ENCODE peak calls at places on chromosomes 3 and 15, in four cellular contexts. D is K562, H is HepG2, N is WTC11. Q is an unnamed sample.

GRCh38 chr15:94327356-94327936 is 96.1 kb downstream of the MCTP2 start:
- DNase-seq in D (peak), H (peak), N (no peak), Q (peak)

GRCh38 chr15:73231661-73232443 is 136.9 kb downstream of the HCN4 start:
- DNase-seq in D (no peak), H (no peak), N (no peak), Q (no peak)

GRCh38 chr15:70140543-70141375 is 43.0 kb upstream of the TLE3 start:
- DNase-seq in D (no peak), H (peak), N (peak), Q (no peak)

GRCh38 chr3:94896994-94897393 is 834.1 kb downstream of the NSUN3 start:
- DNase-seq in D (no peak), H (no peak), N (no peak), Q (no peak)

GRCh38 chr3:14439501-14440167 is 37.2 kb downstream of the SLC6A6 start:
- DNase-seq in D (peak), H (no peak), N (no peak), Q (peak)

GRCh38 chr3:197468866-197469382 is 86.8 kb downstream of the BDH1 start:
- DNase-seq in D (no peak), H (peak), N (no peak), Q (no peak)

GRCh38 chr3:38605981-38606380 is 43.5 kb downstream of the SCN5A start:
- DNase-seq in D (no peak), H (no peak), N (no peak), Q (no peak)

GRCh38 chr15:39666671-39667070 is 85.8 kb downstream of the THBS1 start:
- DNase-seq in D (no peak), H (no peak), N (no peak), Q (no peak)

GRCh38 chr3:164572436-164572835 is 505.9 kb downstream of the SI start:
- DNase-seq in D (no peak), H (no peak), N (no peak), Q (no peak)

GRCh38 chr3:8839607-8840325 is 70.4 kb upstream of the OXTR start:
- DNase-seq in D (no peak), H (no peak), N (no peak), Q (no peak)

GRCh38 chr3:44421280-44421679 is 56.2 kb downstream of the ZNF445 start:
- DNase-seq in D (no peak), H (no peak), N (no peak), Q (no peak)

GRCh38 chr15:54289590-54290136 is 311.4 kb downstream of the UNC13C start:
- DNase-seq in D (no peak), H (no peak), N (no peak), Q (no peak)

GRCh38 chr15:85642693-85643058 is 152.0 kb downstream of the KLHL25 start:
- DNase-seq in D (no peak), H (no peak), N (no peak), Q (no peak)

GRCh38 chr3:129052675-129053074 is 7.9 kb upstream of the GP9 start:
- DNase-seq in D (no peak), H (no peak), N (no peak), Q (no peak)

DNA sequence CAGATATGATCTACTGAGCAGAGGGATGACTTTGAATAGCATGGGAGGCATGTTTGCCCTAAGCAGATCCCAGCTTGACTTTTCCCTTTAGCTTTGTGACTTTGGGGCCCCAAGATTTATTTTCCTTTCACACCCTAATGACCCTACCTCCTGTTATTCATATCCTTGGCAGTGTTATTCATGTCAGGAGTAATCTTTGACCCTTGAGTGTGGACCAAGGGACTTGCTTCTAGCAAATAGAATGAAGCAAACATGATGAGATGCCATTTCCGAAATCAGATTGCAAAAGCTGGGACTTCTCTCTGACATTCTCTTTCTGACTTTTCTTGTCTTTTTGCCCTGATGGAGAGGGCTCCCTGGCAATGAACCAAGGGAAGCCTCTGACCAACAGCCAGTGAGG is 415.4 kb upstream of the PROK2 start:
- DNase-seq in D (no peak), H (no peak), N (no peak), Q (no peak)
- TF ChIP-seq ELF4 in D (no peak), H (no peak), N (no peak), Q (no peak)

DNA sequence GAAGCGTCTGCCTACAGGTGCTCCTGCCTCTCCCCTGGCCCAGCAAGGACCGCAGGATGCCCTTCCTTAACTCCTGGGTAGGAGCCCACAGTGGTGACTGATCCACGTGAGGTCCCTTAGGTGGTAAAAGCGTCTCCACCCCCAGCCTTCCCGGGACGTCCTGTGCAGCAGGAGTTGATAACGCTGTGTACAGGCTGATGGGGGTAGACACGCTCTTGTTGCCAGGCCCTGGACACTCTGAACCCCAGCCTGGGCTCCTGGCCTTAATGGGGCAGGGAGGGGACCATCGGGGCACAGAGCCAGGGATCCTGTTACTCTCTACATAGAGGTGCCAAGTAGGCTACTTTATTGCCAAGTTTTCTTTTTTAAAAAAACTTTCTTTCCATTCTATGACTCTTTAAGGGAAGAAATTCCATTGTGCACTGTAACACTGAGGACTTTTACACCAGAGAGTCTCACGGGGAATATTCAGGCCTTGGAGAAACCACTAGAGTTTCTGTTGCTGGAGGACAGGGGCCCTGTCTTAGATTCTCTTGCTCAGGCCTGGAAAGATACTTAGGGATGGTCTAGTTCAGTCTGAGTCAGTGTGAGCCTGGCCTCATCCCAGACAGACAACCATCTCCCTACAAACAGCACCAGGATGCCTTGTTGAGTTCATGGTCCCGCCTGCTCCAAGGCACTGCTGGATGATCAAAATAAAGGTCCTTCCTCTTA is 104.3 kb upstream of the RNU6-1 start:
- DNase-seq in D (no peak), H (no peak), N (no peak), Q (no peak)
- TF ChIP-seq ELF4 in D (no peak), H (no peak), N (no peak), Q (no peak)

GRCh38 chr15:91853968-91854943 is 748 bp downstream of the SLCO3A1 start:
- DNase-seq in D (no peak), H (no peak), N (peak), Q (peak)
- TF ChIP-seq ELF4 in D (no peak), H (no peak), N (no peak), Q (no peak)

DNA sequence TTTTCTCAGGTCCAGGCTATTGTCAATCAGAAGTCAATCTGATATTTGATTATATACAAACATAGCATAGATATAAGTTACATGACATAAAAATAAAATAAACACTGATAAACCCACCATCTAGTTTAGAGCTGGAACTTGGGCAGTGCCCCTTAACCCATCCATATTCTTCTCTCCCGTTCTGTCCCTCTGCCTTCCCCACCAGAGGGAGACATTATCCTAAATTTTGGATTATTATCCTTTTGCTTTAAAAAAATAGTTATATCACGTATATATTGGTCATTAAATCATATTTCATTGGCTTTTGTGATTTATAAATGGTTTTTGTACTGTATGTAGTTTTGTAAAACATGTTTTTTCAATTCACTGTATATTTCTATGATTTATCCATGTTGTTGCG is 107.9 kb downstream of the GMPS start:
- DNase-seq in D (no peak), H (no peak), N (no peak), Q (no peak)
- TF ChIP-seq ELF4 in D (no peak), H (no peak), N (no peak), Q (no peak)

Q was measured in HEK293T.